ENCODE peak calls at places on chromosomes 5 and 9, in eight cellular contexts. D is omental fat pad, P is endothelial cell, U is body of pancreas, F is nephron progenitor cell, K is Peyer's patch, Y is fibroblast of villous mesenchyme, T is A549. L is an unnamed sample.

GRCh38 chr9:3299872-3300271 is 225.9 kb downstream of the RFX3 start:
- DNase-seq in D (no peak), P (no peak), U (no peak), F (no peak), K (no peak), Y (no peak), T (no peak), L (no peak)

GRCh38 chr5:52469420-52469819 is 318.3 kb upstream of the ITGA1 start:
- DNase-seq in D (no peak), P (no peak), U (no peak), F (no peak), K (peak), Y (no peak), T (no peak), L (no peak)

GRCh38 chr9:30913331-30913730 is 1471.1 kb upstream of the ACO1 start:
- DNase-seq in D (no peak), P (no peak), U (no peak), F (no peak), K (no peak), Y (no peak), T (no peak), L (no peak)

GRCh38 chr5:173477320-173478055 is 139.0 kb downstream of the BOD1 start:
- DNase-seq in D (no peak), P (no peak), U (no peak), F (peak), K (no peak), Y (peak), T (no peak), L (no peak)

GRCh38 chr9:26361010-26361409 is 531.6 kb downstream of the CAAP1 start:
- DNase-seq in D (no peak), P (no peak), U (no peak), F (no peak), K (no peak), Y (no peak), T (no peak), L (no peak)

GRCh38 chr5:136191304-136192014 is 1.5 kb downstream of the SMIM32 start:
- DNase-seq in D (no peak), P (peak), U (no peak), F (peak), K (no peak), Y (peak), T (no peak), L (no peak)

GRCh38 chr5:180093651-180094382 is 22.3 kb upstream of the RNF130 start:
- DNase-seq in D (no peak), P (no peak), U (no peak), F (no peak), K (peak), Y (no peak), T (no peak), L (no peak)

GRCh38 chr9:131727184-131727785 is 12.6 kb downstream of the RAPGEF1 start:
- DNase-seq in D (no peak), P (no peak), U (no peak), F (no peak), K (no peak), Y (peak), T (no peak), L (no peak)

GRCh38 chr5:160616712-160617497 is 195.2 kb downstream of the PTTG1 start:
- DNase-seq in D (no peak), P (no peak), U (no peak), F (no peak), K (no peak), Y (no peak), T (no peak), L (no peak)

GRCh38 chr9:111572945-111573604 is 26.4 kb downstream of the PTGR1 start:
- DNase-seq in D (no peak), P (no peak), U (no peak), F (no peak), K (no peak), Y (peak), T (no peak), L (no peak)

GRCh38 chr9:81999806-82000205 is 11.2 kb downstream of the SPATA31D1 start:
- DNase-seq in D (no peak), P (no peak), U (peak), F (no peak), K (no peak), Y (no peak), T (no peak), L (no peak)

GRCh38 chr5:32276173-32276853 is 36.4 kb downstream of the MTMR12 start:
- DNase-seq in D (no peak), P (no peak), U (no peak), F (no peak), K (no peak), Y (no peak), T (peak), L (no peak)

GRCh38 chr9:3337515-3337914 is 188.3 kb downstream of the RFX3 start:
- DNase-seq in D (no peak), P (no peak), U (no peak), F (no peak), K (no peak), Y (peak), T (no peak), L (no peak)

GRCh38 chr5:89097103-89097502 is 214.1 kb upstream of the MEF2C start:
- DNase-seq in D (no peak), P (no peak), U (no peak), F (no peak), K (no peak), Y (no peak), T (no peak), L (no peak)

GRCh38 chr9:71901695-71902094 is 9.3 kb downstream of the ABHD17B start:
- DNase-seq in D (no peak), P (no peak), U (no peak), F (no peak), K (no peak), Y (no peak), T (no peak), L (no peak)

GRCh38 chr9:115117999-115118470 is at the start of gene TNC:
- DNase-seq in D (peak), P (peak), U (peak), F (peak), K (peak), Y (peak), T (peak), L (peak)

GRCh38 chr5:169648725-169649124 is 11.7 kb downstream of the DOCK2 start:
- DNase-seq in D (no peak), P (no peak), U (no peak), F (no peak), K (no peak), Y (no peak), T (no peak), L (peak)

GRCh38 chr9:9016597-9016996 is 1217.0 kb upstream of the DMAC1 start:
- DNase-seq in D (no peak), P (no peak), U (no peak), F (no peak), K (no peak), Y (no peak), T (no peak), L (no peak)

GRCh38 chr5:141419074-141419880 is 1.6 kb upstream of the PCDHGA11 start:
- DNase-seq in D (no peak), P (no peak), U (no peak), F (no peak), K (no peak), Y (no peak), T (no peak), L (no peak)

GRCh38 chr5:157172408-157172807 is 6.3 kb upstream of the GARIN3 start:
- DNase-seq in D (no peak), P (no peak), U (no peak), F (no peak), K (peak), Y (no peak), T (no peak), L (no peak)

GRCh38 chr9:6055213-6055612 is 39.8 kb upstream of the RANBP6 start:
- DNase-seq in D (no peak), P (peak), U (peak), F (peak), K (peak), Y (peak), T (peak), L (peak)

GRCh38 chr5:79392776-79393175 is 121.2 kb downstream of the HOMER1 start:
- DNase-seq in D (no peak), P (no peak), U (no peak), F (no peak), K (no peak), Y (no peak), T (no peak), L (no peak)

GRCh38 chr9:966936-967335 is 9.5 kb upstream of the DMRT3 start:
- DNase-seq in D (no peak), P (no peak), U (no peak), F (no peak), K (no peak), Y (no peak), T (no peak), L (no peak)

GRCh38 chr9:137348781-137349470 is 46.9 kb upstream of the NRARP start:
- DNase-seq in D (no peak), P (no peak), U (no peak), F (no peak), K (peak), Y (no peak), T (no peak), L (peak)

GRCh38 chr5:170067152-170067551 is 38.5 kb upstream of the FOXI1 start:
- DNase-seq in D (no peak), P (no peak), U (no peak), F (no peak), K (no peak), Y (no peak), T (no peak), L (no peak)

GRCh38 chr5:150009671-150010387 is 9.3 kb downstream of the HMGXB3 start:
- DNase-seq in D (no peak), P (no peak), U (no peak), F (no peak), K (no peak), Y (peak), T (no peak), L (no peak)

GRCh38 chr5:4252322-4252721 is 656.7 kb downstream of the IRX1 start:
- DNase-seq in D (no peak), P (no peak), U (no peak), F (no peak), K (no peak), Y (no peak), T (no peak), L (no peak)

GRCh38 chr5:130720355-130720754 is 444.7 kb downstream of the HINT1 start:
- DNase-seq in D (no peak), P (no peak), U (no peak), F (peak), K (no peak), Y (peak), T (peak), L (no peak)

GRCh38 chr5:88722546-88722945 is 160.4 kb downstream of the MEF2C start:
- DNase-seq in D (no peak), P (no peak), U (no peak), F (peak), K (no peak), Y (no peak), T (no peak), L (peak)

GRCh38 chr9:124286292-124286931 is 28.7 kb downstream of the NEK6 start:
- DNase-seq in D (no peak), P (no peak), U (no peak), F (no peak), K (peak), Y (peak), T (peak), L (no peak)

GRCh38 chr9:134731497-134732391 is 90.1 kb downstream of the COL5A1 start:
- DNase-seq in D (no peak), P (no peak), U (no peak), F (no peak), K (no peak), Y (peak), T (no peak), L (no peak)

GRCh38 chr5:73299017-73299630 is 126.1 kb downstream of the TMEM174 start:
- DNase-seq in D (no peak), P (peak), U (no peak), F (peak), K (no peak), Y (no peak), T (no peak), L (no peak)
- TF ChIP-seq CTCF in D (no peak), P (peak), U (no peak), F (peak), K (peak), Y (peak), T (no peak), L (no peak)

GRCh38 chr5:44935262-44935661 is 126.5 kb downstream of the MRPS30 start:
- DNase-seq in D (no peak), P (peak), U (no peak), F (no peak), K (no peak), Y (no peak), T (peak), L (no peak)
- TF ChIP-seq CTCF in D (no peak), P (no peak), U (no peak), F (peak), K (no peak), Y (no peak), T (no peak), L (no peak)

GRCh38 chr5:5348135-5348534 is 74.3 kb upstream of the ICE1 start:
- DNase-seq in D (no peak), P (no peak), U (no peak), F (no peak), K (no peak), Y (no peak), T (no peak), L (peak)
- TF ChIP-seq CTCF in D (no peak), P (no peak), U (no peak), F (no peak), K (no peak), Y (no peak), T (no peak), L (peak)

GRCh38 chr9:69971643-69972449 is 71.8 kb upstream of the MAMDC2 start:
- DNase-seq in D (peak), P (peak), U (peak), F (peak), K (peak), Y (peak), T (peak), L (peak)
- TF ChIP-seq CTCF in D (no peak), P (peak), U (peak), F (peak), K (peak), Y (peak), T (peak), L (peak)

GRCh38 chr5:129696636-129697035 is 51.3 kb upstream of the MINAR2 start:
- DNase-seq in D (no peak), P (no peak), U (no peak), F (no peak), K (no peak), Y (no peak), T (no peak), L (no peak)

GRCh38 chr5:129698661-129699060 is 49.2 kb upstream of the MINAR2 start:
- DNase-seq in D (no peak), P (no peak), U (no peak), F (no peak), K (no peak), Y (no peak), T (no peak), L (no peak)
- TF ChIP-seq CTCF in D (no peak), P (peak), U (no peak), F (no peak), K (no peak), Y (peak), T (no peak), L (no peak)

L was measured in heart right ventricle.